ENCODE peak calls at places on chromosomes 5 and 9, in eight cellular contexts. One of them, this sample, is unnamed. For H3K36me3, the result is how much of the 10 kb centered on the place peaks cover.

GRCh38 chr5:161660806-161661205 is 24.7 kb upstream of the GABRA6 start:
- DNase-seq in naive thymus-derived CD4-positive, alpha-beta T cell: no peak
- DNase-seq in kidney epithelial cell: no peak
- DNase-seq in Karpas-422: no peak
- DNase-seq in small intestine: no peak
- DNase-seq in CD4-positive, alpha-beta memory T cell: no peak
- DNase-seq in lower lobe of right lung: peak
- DNase-seq in left ventricle myocardium inferior: no peak
- DNase-seq in this sample: no peak

GRCh38 chr5:74421365-74421764 is 219.2 kb downstream of the ENC1 start:
- DNase-seq in Karpas-422: no peak
- DNase-seq in naive thymus-derived CD4-positive, alpha-beta T cell: no peak
- DNase-seq in lower lobe of right lung: no peak
- DNase-seq in CD4-positive, alpha-beta memory T cell: no peak
- DNase-seq in left ventricle myocardium inferior: no peak
- DNase-seq in small intestine: no peak
- DNase-seq in kidney epithelial cell: no peak
- DNase-seq in this sample: no peak

GRCh38 chr5:127562252-127562651 is 44.8 kb downstream of the PRRC1 start:
- DNase-seq in Karpas-422: peak
- DNase-seq in CD4-positive, alpha-beta memory T cell: no peak
- DNase-seq in left ventricle myocardium inferior: no peak
- DNase-seq in small intestine: peak
- DNase-seq in kidney epithelial cell: no peak
- DNase-seq in naive thymus-derived CD4-positive, alpha-beta T cell: no peak
- DNase-seq in lower lobe of right lung: no peak
- DNase-seq in this sample: no peak

GRCh38 chr5:121735618-121736017 is 116.1 kb upstream of the FTMT start:
- DNase-seq in CD4-positive, alpha-beta memory T cell: no peak
- DNase-seq in kidney epithelial cell: no peak
- DNase-seq in Karpas-422: no peak
- DNase-seq in naive thymus-derived CD4-positive, alpha-beta T cell: no peak
- DNase-seq in left ventricle myocardium inferior: no peak
- DNase-seq in lower lobe of right lung: no peak
- DNase-seq in small intestine: no peak
- DNase-seq in this sample: no peak

GRCh38 chr9:8579661-8580060 is 780.1 kb upstream of the DMAC1 start:
- DNase-seq in CD4-positive, alpha-beta memory T cell: no peak
- DNase-seq in left ventricle myocardium inferior: no peak
- DNase-seq in Karpas-422: no peak
- DNase-seq in naive thymus-derived CD4-positive, alpha-beta T cell: no peak
- DNase-seq in lower lobe of right lung: no peak
- DNase-seq in small intestine: peak
- DNase-seq in kidney epithelial cell: no peak
- DNase-seq in this sample: no peak

GRCh38 chr9:94643746-94644145 is 4.4 kb upstream of the FBP1 start:
- DNase-seq in naive thymus-derived CD4-positive, alpha-beta T cell: no peak
- DNase-seq in lower lobe of right lung: no peak
- DNase-seq in Karpas-422: no peak
- DNase-seq in CD4-positive, alpha-beta memory T cell: no peak
- DNase-seq in left ventricle myocardium inferior: no peak
- DNase-seq in small intestine: no peak
- DNase-seq in kidney epithelial cell: no peak
- DNase-seq in this sample: no peak

GRCh38 chr5:78547731-78548189 is 100.8 kb downstream of the LHFPL2 start:
- DNase-seq in naive thymus-derived CD4-positive, alpha-beta T cell: no peak
- DNase-seq in small intestine: no peak
- DNase-seq in CD4-positive, alpha-beta memory T cell: no peak
- DNase-seq in kidney epithelial cell: no peak
- DNase-seq in left ventricle myocardium inferior: peak
- DNase-seq in Karpas-422: no peak
- DNase-seq in lower lobe of right lung: peak
- DNase-seq in this sample: no peak

GRCh38 chr9:18379073-18379811 is 94.7 kb upstream of the ADAMTSL1 start:
- DNase-seq in lower lobe of right lung: no peak
- DNase-seq in Karpas-422: peak
- DNase-seq in naive thymus-derived CD4-positive, alpha-beta T cell: no peak
- DNase-seq in small intestine: no peak
- DNase-seq in kidney epithelial cell: peak
- DNase-seq in left ventricle myocardium inferior: no peak
- DNase-seq in CD4-positive, alpha-beta memory T cell: no peak
- DNase-seq in this sample: no peak

GRCh38 chr9:133845659-133845947 is 107.5 kb upstream of the SARDH start:
- DNase-seq in kidney epithelial cell: no peak
- DNase-seq in Karpas-422: no peak
- DNase-seq in small intestine: no peak
- DNase-seq in naive thymus-derived CD4-positive, alpha-beta T cell: no peak
- DNase-seq in CD4-positive, alpha-beta memory T cell: no peak
- DNase-seq in left ventricle myocardium inferior: no peak
- DNase-seq in lower lobe of right lung: no peak
- DNase-seq in this sample: no peak

GRCh38 chr9:126151031-126151670 is 175.5 kb upstream of the MVB12B start:
- DNase-seq in CD4-positive, alpha-beta memory T cell: no peak
- DNase-seq in lower lobe of right lung: no peak
- DNase-seq in left ventricle myocardium inferior: no peak
- DNase-seq in kidney epithelial cell: no peak
- DNase-seq in small intestine: peak
- DNase-seq in naive thymus-derived CD4-positive, alpha-beta T cell: no peak
- DNase-seq in Karpas-422: no peak
- DNase-seq in this sample: no peak

GRCh38 chr9:125994066-125994943 is 247.1 kb downstream of the PBX3 start:
- DNase-seq in left ventricle myocardium inferior: no peak
- DNase-seq in CD4-positive, alpha-beta memory T cell: no peak
- DNase-seq in Karpas-422: no peak
- DNase-seq in small intestine: no peak
- DNase-seq in kidney epithelial cell: no peak
- DNase-seq in lower lobe of right lung: peak
- DNase-seq in naive thymus-derived CD4-positive, alpha-beta T cell: no peak
- DNase-seq in this sample: no peak

GRCh38 chr9:89631381-89631780 is 26.6 kb downstream of the GADD45G start:
- DNase-seq in naive thymus-derived CD4-positive, alpha-beta T cell: no peak
- DNase-seq in left ventricle myocardium inferior: no peak
- DNase-seq in kidney epithelial cell: no peak
- DNase-seq in small intestine: no peak
- DNase-seq in lower lobe of right lung: no peak
- DNase-seq in CD4-positive, alpha-beta memory T cell: no peak
- DNase-seq in Karpas-422: no peak
- DNase-seq in this sample: peak

GRCh38 chr9:109912082-109912581 is 132.1 kb downstream of the PALM2AKAP2 start:
- DNase-seq in naive thymus-derived CD4-positive, alpha-beta T cell: no peak
- DNase-seq in Karpas-422: no peak
- DNase-seq in small intestine: no peak
- DNase-seq in kidney epithelial cell: no peak
- DNase-seq in CD4-positive, alpha-beta memory T cell: no peak
- DNase-seq in lower lobe of right lung: no peak
- DNase-seq in left ventricle myocardium inferior: no peak
- DNase-seq in this sample: no peak

GRCh38 chr9:20593551-20593950 is 28.7 kb downstream of the MLLT3 start:
- DNase-seq in Karpas-422: no peak
- DNase-seq in naive thymus-derived CD4-positive, alpha-beta T cell: no peak
- DNase-seq in left ventricle myocardium inferior: no peak
- DNase-seq in small intestine: no peak
- DNase-seq in kidney epithelial cell: peak
- DNase-seq in lower lobe of right lung: no peak
- DNase-seq in CD4-positive, alpha-beta memory T cell: no peak
- DNase-seq in this sample: no peak

GRCh38 chr9:36485647-36486453 is 85.8 kb upstream of the RNF38 start:
- DNase-seq in left ventricle myocardium inferior: no peak
- DNase-seq in kidney epithelial cell: no peak
- DNase-seq in CD4-positive, alpha-beta memory T cell: no peak
- DNase-seq in Karpas-422: no peak
- DNase-seq in naive thymus-derived CD4-positive, alpha-beta T cell: no peak
- DNase-seq in lower lobe of right lung: no peak
- DNase-seq in small intestine: peak
- DNase-seq in this sample: peak

GRCh38 chr5:140041492-140042421 is 1.3 kb downstream of the NRG2 start:
- DNase-seq in kidney epithelial cell: no peak
- DNase-seq in left ventricle myocardium inferior: peak
- DNase-seq in Karpas-422: no peak
- DNase-seq in small intestine: peak
- DNase-seq in lower lobe of right lung: peak
- DNase-seq in naive thymus-derived CD4-positive, alpha-beta T cell: no peak
- DNase-seq in CD4-positive, alpha-beta memory T cell: no peak
- DNase-seq in this sample: peak

GRCh38 chr5:6470672-6471071 is 22.0 kb downstream of the UBE2QL1 start:
- DNase-seq in CD4-positive, alpha-beta memory T cell: no peak
- DNase-seq in small intestine: no peak
- DNase-seq in lower lobe of right lung: no peak
- DNase-seq in naive thymus-derived CD4-positive, alpha-beta T cell: no peak
- DNase-seq in left ventricle myocardium inferior: no peak
- DNase-seq in Karpas-422: no peak
- DNase-seq in kidney epithelial cell: no peak
- DNase-seq in this sample: no peak

GRCh38 chr9:84731696-84732095 is 62.2 kb downstream of the NTRK2 start:
- DNase-seq in Karpas-422: no peak
- DNase-seq in lower lobe of right lung: no peak
- DNase-seq in kidney epithelial cell: no peak
- DNase-seq in left ventricle myocardium inferior: no peak
- DNase-seq in CD4-positive, alpha-beta memory T cell: no peak
- DNase-seq in naive thymus-derived CD4-positive, alpha-beta T cell: no peak
- DNase-seq in small intestine: no peak
- DNase-seq in this sample: no peak

GRCh38 chr9:99264070-99264469 is 42.0 kb downstream of the SEC61B start:
- DNase-seq in lower lobe of right lung: no peak
- DNase-seq in small intestine: no peak
- DNase-seq in left ventricle myocardium inferior: no peak
- DNase-seq in kidney epithelial cell: no peak
- DNase-seq in CD4-positive, alpha-beta memory T cell: no peak
- DNase-seq in Karpas-422: no peak
- DNase-seq in naive thymus-derived CD4-positive, alpha-beta T cell: no peak
- DNase-seq in this sample: no peak

GRCh38 chr5:135491038-135491551 is 38.9 kb upstream of the TIFAB start:
- DNase-seq in naive thymus-derived CD4-positive, alpha-beta T cell: no peak
- DNase-seq in CD4-positive, alpha-beta memory T cell: no peak
- DNase-seq in kidney epithelial cell: no peak
- DNase-seq in left ventricle myocardium inferior: no peak
- DNase-seq in lower lobe of right lung: no peak
- DNase-seq in small intestine: no peak
- DNase-seq in Karpas-422: no peak
- DNase-seq in this sample: no peak

GRCh38 chr9:562330-562729 is 279.2 kb upstream of the DMRT1 start:
- DNase-seq in CD4-positive, alpha-beta memory T cell: no peak
- DNase-seq in small intestine: no peak
- DNase-seq in kidney epithelial cell: no peak
- DNase-seq in left ventricle myocardium inferior: no peak
- DNase-seq in Karpas-422: peak
- DNase-seq in naive thymus-derived CD4-positive, alpha-beta T cell: no peak
- DNase-seq in lower lobe of right lung: no peak
- DNase-seq in this sample: no peak

GRCh38 chr5:158354958-158355357 is 496.0 kb upstream of the CLINT1 start:
- DNase-seq in CD4-positive, alpha-beta memory T cell: no peak
- DNase-seq in lower lobe of right lung: no peak
- DNase-seq in naive thymus-derived CD4-positive, alpha-beta T cell: no peak
- DNase-seq in kidney epithelial cell: no peak
- DNase-seq in small intestine: no peak
- DNase-seq in Karpas-422: no peak
- DNase-seq in left ventricle myocardium inferior: no peak
- DNase-seq in this sample: no peak

GRCh38 chr5:170112876-170113516 is 7.3 kb downstream of the FOXI1 start:
- DNase-seq in small intestine: no peak
- DNase-seq in CD4-positive, alpha-beta memory T cell: no peak
- DNase-seq in naive thymus-derived CD4-positive, alpha-beta T cell: no peak
- DNase-seq in left ventricle myocardium inferior: no peak
- DNase-seq in kidney epithelial cell: no peak
- DNase-seq in lower lobe of right lung: no peak
- DNase-seq in Karpas-422: no peak
- DNase-seq in this sample: no peak

GRCh38 chr9:133634024-133634691 is 2.0 kb upstream of the DBH start:
- DNase-seq in naive thymus-derived CD4-positive, alpha-beta T cell: no peak
- DNase-seq in lower lobe of right lung: no peak
- DNase-seq in CD4-positive, alpha-beta memory T cell: no peak
- DNase-seq in left ventricle myocardium inferior: no peak
- DNase-seq in Karpas-422: no peak
- DNase-seq in small intestine: no peak
- DNase-seq in kidney epithelial cell: no peak
- DNase-seq in this sample: no peak

GRCh38 chr9:124257865-124258764 is at the start of gene NEK6:
- DNase-seq in small intestine: peak
- DNase-seq in left ventricle myocardium inferior: peak
- DNase-seq in lower lobe of right lung: peak
- DNase-seq in Karpas-422: peak
- DNase-seq in CD4-positive, alpha-beta memory T cell: peak
- DNase-seq in kidney epithelial cell: no peak
- DNase-seq in naive thymus-derived CD4-positive, alpha-beta T cell: peak
- DNase-seq in this sample: no peak

GRCh38 chr9:98083059-98083458 is 26.5 kb downstream of the NANS start:
- DNase-seq in lower lobe of right lung: no peak
- DNase-seq in naive thymus-derived CD4-positive, alpha-beta T cell: no peak
- DNase-seq in CD4-positive, alpha-beta memory T cell: no peak
- DNase-seq in small intestine: peak
- DNase-seq in Karpas-422: no peak
- DNase-seq in left ventricle myocardium inferior: no peak
- DNase-seq in kidney epithelial cell: no peak
- DNase-seq in this sample: no peak
- H3K36me3 ChIP-seq in lower lobe of right lung: half or more
- H3K36me3 ChIP-seq in naive thymus-derived CD4-positive, alpha-beta T cell: half or more
- H3K36me3 ChIP-seq in CD4-positive, alpha-beta memory T cell: half or more
- H3K36me3 ChIP-seq in small intestine: under half
- H3K36me3 ChIP-seq in Karpas-422: under half
- H3K36me3 ChIP-seq in left ventricle myocardium inferior: half or more
- H3K36me3 ChIP-seq in kidney epithelial cell: under half
- H3K36me3 ChIP-seq in this sample: under half

GRCh38 chr5:14319102-14319501 is 176.0 kb downstream of the TRIO start:
- DNase-seq in lower lobe of right lung: no peak
- DNase-seq in Karpas-422: no peak
- DNase-seq in kidney epithelial cell: no peak
- DNase-seq in left ventricle myocardium inferior: no peak
- DNase-seq in CD4-positive, alpha-beta memory T cell: no peak
- DNase-seq in naive thymus-derived CD4-positive, alpha-beta T cell: no peak
- DNase-seq in small intestine: no peak
- DNase-seq in this sample: no peak
- H3K36me3 ChIP-seq in lower lobe of right lung: half or more
- H3K36me3 ChIP-seq in Karpas-422: under half
- H3K36me3 ChIP-seq in kidney epithelial cell: under half
- H3K36me3 ChIP-seq in left ventricle myocardium inferior: under half
- H3K36me3 ChIP-seq in CD4-positive, alpha-beta memory T cell: under half
- H3K36me3 ChIP-seq in naive thymus-derived CD4-positive, alpha-beta T cell: under half
- H3K36me3 ChIP-seq in small intestine: under half
- H3K36me3 ChIP-seq in this sample: under half

DNA sequence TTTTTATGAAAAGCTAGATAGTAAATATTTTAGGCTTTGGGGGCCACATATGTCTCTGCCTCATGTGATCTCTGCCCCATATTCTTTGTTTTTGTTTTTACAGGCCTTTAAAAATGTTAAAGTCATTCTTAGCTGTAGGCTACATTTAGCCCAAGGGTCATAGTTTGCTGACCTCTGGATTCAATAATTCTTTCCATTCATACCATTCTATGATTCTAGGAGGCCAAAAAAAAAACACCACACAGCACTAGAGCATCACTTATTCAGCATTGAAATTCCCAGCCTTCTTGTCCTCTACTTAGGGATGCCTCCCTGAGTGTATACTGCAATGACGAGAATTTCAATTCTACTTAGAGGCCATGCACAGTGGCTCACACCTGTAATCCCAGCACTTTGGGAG is 17.0 kb downstream of the PTCD2 start:
- DNase-seq in lower lobe of right lung: no peak
- DNase-seq in kidney epithelial cell: no peak
- DNase-seq in Karpas-422: no peak
- DNase-seq in CD4-positive, alpha-beta memory T cell: no peak
- DNase-seq in naive thymus-derived CD4-positive, alpha-beta T cell: no peak
- DNase-seq in small intestine: no peak
- DNase-seq in left ventricle myocardium inferior: no peak
- DNase-seq in this sample: no peak
- H3K36me3 ChIP-seq in lower lobe of right lung: under half
- H3K36me3 ChIP-seq in kidney epithelial cell: under half
- H3K36me3 ChIP-seq in Karpas-422: half or more
- H3K36me3 ChIP-seq in CD4-positive, alpha-beta memory T cell: under half
- H3K36me3 ChIP-seq in naive thymus-derived CD4-positive, alpha-beta T cell: under half
- H3K36me3 ChIP-seq in small intestine: under half
- H3K36me3 ChIP-seq in left ventricle myocardium inferior: under half
- H3K36me3 ChIP-seq in this sample: under half

GRCh38 chr9:13151489-13151888 is 128.0 kb downstream of the MPDZ start:
- DNase-seq in small intestine: no peak
- DNase-seq in kidney epithelial cell: no peak
- DNase-seq in left ventricle myocardium inferior: no peak
- DNase-seq in Karpas-422: no peak
- DNase-seq in CD4-positive, alpha-beta memory T cell: no peak
- DNase-seq in naive thymus-derived CD4-positive, alpha-beta T cell: no peak
- DNase-seq in lower lobe of right lung: no peak
- DNase-seq in this sample: no peak
- H3K36me3 ChIP-seq in small intestine: under half
- H3K36me3 ChIP-seq in kidney epithelial cell: under half
- H3K36me3 ChIP-seq in left ventricle myocardium inferior: half or more
- H3K36me3 ChIP-seq in Karpas-422: under half
- H3K36me3 ChIP-seq in CD4-positive, alpha-beta memory T cell: under half
- H3K36me3 ChIP-seq in naive thymus-derived CD4-positive, alpha-beta T cell: under half
- H3K36me3 ChIP-seq in lower lobe of right lung: under half
- H3K36me3 ChIP-seq in this sample: under half